ENCODE peak calls at places on chromosomes 16 and 17, in eight cellular contexts. J is tibial artery; S is CD8-positive, alpha-beta memory T cell; B is heart right ventricle; P is psoas muscle; O is uterus; E is heart left ventricle; C is GM23338. D is an unnamed sample.

GRCh38 chr16:51152691-51153261 is 1.7 kb upstream of the SALL1 start:
- DNase-seq in J (no peak), S (no peak), B (no peak), P (no peak), O (peak; percentile 47), E (no peak), C (peak; percentile 71), D (no peak)

GRCh38 chr17:28550858-28551257 is 1.6 kb downstream of the UNC119 start:
- DNase-seq in J (no peak), S (no peak), B (no peak), P (no peak), O (no peak), E (no peak), C (no peak), D (no peak)

GRCh38 chr17:38558751-38559024 is 47.1 kb downstream of the SRCIN1 start:
- DNase-seq in J (no peak), S (no peak), B (no peak), P (no peak), O (peak; percentile 27), E (no peak), C (peak; percentile 42), D (no peak)

GRCh38 chr16:4846503-4846900 is 586 bp downstream of the GLYR1 start:
- DNase-seq in J (peak; percentile 51), S (no peak), B (peak; percentile 44), P (peak; percentile 48), O (no peak), E (peak; percentile 53), C (peak; percentile 53), D (peak; percentile 61)

GRCh38 chr17:74514632-74515035 is 16.6 kb downstream of the CD300LB start:
- DNase-seq in J (peak; percentile 28), S (peak; percentile 68), B (no peak), P (no peak), O (no peak), E (no peak), C (no peak), D (no peak)

GRCh38 chr17:7408341-7408740 is 696 bp downstream of the NLGN2 start:
- DNase-seq in J (no peak), S (peak; percentile 68), B (no peak), P (no peak), O (no peak), E (no peak), C (peak; percentile 62), D (no peak)

GRCh38 chr17:32722733-32723132 is 154.2 kb downstream of the MYO1D start:
- DNase-seq in J (no peak), S (no peak), B (no peak), P (no peak), O (no peak), E (no peak), C (no peak), D (no peak)

GRCh38 chr17:71649986-71650385 is 470.8 kb upstream of the SOX9 start:
- DNase-seq in J (no peak), S (no peak), B (no peak), P (no peak), O (no peak), E (no peak), C (no peak), D (no peak)

GRCh38 chr16:10494343-10495030 is 85.9 kb downstream of the EMP2 start:
- DNase-seq in J (no peak), S (no peak), B (no peak), P (no peak), O (no peak), E (no peak), C (no peak), D (no peak)

GRCh38 chr16:56781565-56781964 is 51.6 kb downstream of the NUP93 start:
- DNase-seq in J (no peak), S (no peak), B (no peak), P (no peak), O (no peak), E (no peak), C (peak; percentile 55), D (no peak)

GRCh38 chr16:3662601-3663000 is 8.1 kb downstream of the DNASE1 start:
- DNase-seq in J (no peak), S (no peak), B (no peak), P (no peak), O (no peak), E (no peak), C (no peak), D (no peak)

GRCh38 chr17:41340496-41340895 is 10.1 kb downstream of the KRT33A start:
- DNase-seq in J (no peak), S (no peak), B (no peak), P (no peak), O (no peak), E (no peak), C (peak; percentile 17), D (no peak)

GRCh38 chr17:41338961-41339485 is 11.6 kb downstream of the KRT33A start:
- DNase-seq in J (no peak), S (peak; percentile 76), B (no peak), P (no peak), O (no peak), E (no peak), C (no peak), D (no peak)

GRCh38 chr17:41343031-41343430 is 7.6 kb downstream of the KRT33A start:
- DNase-seq in J (no peak), S (no peak), B (no peak), P (no peak), O (no peak), E (no peak), C (no peak), D (no peak)

GRCh38 chr17:41339571-41340169 is 11.0 kb downstream of the KRT33A start:
- DNase-seq in J (no peak), S (no peak), B (no peak), P (no peak), O (no peak), E (no peak), C (no peak), D (no peak)

DNA sequence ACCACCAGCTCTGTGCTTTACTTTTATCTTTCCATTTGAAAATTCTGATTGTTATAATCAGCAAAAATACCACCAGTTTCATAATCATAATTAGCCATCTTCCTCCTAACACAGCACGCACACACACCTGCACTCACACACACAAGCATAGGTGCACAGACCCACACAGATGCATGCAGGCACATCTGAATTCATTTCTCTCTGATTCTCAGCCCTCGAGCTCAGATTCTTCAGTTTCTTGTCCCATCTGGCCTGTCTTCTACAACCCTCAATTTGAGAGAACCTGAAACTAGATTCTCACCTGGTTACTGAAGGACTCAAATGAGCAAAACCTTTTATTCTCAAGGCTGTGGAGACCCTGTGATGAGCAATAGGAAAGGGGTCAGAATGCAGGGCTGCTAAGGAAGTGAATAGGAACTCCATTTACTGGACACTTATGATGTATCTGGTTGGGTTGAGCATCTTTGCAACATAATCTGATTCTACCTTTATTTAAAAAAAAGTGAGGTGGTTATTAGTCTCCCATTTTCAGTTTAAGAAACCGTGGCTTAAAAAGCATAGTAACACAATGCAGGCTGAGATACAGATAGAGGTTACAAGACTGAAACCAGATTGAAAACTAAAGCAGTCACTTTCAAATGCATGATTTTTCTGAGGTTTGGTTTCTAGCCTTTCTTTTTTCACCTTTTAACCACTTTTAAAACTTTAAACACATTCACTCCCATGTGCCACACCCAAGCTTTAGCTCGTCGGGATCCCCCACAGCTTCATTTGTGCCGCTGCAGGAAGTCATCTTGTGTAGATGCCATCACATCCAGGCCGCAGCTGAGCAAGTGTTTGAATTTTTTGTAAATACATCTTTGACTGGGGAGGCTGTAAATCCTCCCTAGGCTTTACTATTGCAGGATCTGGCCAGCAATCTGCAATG is 9.4 kb downstream of the KRT33A start:
- DNase-seq in J (no peak), S (peak; percentile 87), B (no peak), P (no peak), O (no peak), E (no peak), C (no peak), D (no peak)
- H3K4me1 ChIP-seq in J (no peaks in the 10 kb centered on the region), S (peaks cover 63% of the 10 kb centered on the region), B (no peaks in the 10 kb centered on the region), P (no peaks in the 10 kb centered on the region), O (no peaks in the 10 kb centered on the region), E (no peaks in the 10 kb centered on the region), C (no peaks in the 10 kb centered on the region), D (peaks cover 3% of the 10 kb centered on the region)

DNA sequence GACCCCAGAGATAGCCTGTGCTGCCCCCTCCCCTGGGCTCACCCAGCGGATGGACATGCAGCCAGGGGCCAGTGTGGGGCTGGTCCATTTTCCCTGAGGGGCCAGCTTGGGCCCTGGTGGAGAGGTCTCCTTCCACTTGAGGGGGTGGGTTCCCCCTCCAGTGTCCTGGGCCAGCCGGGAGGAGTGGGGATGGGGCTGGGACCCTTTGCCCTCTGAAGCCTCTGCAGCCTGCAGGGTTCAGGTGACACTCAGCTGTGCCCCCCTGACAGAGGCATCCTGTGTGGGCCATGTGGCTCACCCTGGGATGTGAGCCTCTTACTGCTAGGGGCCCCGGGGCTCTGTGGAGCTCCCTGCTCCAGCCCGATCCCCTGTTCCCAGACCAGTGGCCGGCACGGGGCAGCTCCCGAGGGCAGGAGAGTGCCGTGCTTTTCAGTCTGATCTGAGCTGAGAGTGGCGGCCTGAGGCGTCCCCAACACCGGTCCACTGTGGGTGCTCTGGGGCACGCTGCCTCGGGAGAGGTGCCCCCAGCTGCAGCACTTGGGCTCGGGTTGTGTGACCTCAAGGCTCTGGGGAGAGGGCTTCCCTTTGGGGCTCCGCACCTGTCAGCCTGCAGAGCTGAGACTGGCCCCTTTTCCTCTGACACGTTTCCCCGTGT is 427 bp upstream of the GNG13 start:
- DNase-seq in J (no peak), S (no peak), B (no peak), P (no peak), O (no peak), E (no peak), C (no peak), D (no peak)
- H3K4me1 ChIP-seq in J (no peaks in the 10 kb centered on the region), S (no peaks in the 10 kb centered on the region), B (no peaks in the 10 kb centered on the region), P (no peaks in the 10 kb centered on the region), O (no peaks in the 10 kb centered on the region), E (peaks cover 2% of the 10 kb centered on the region), C (peaks cover 3% of the 10 kb centered on the region), D (no peaks in the 10 kb centered on the region)

DNA sequence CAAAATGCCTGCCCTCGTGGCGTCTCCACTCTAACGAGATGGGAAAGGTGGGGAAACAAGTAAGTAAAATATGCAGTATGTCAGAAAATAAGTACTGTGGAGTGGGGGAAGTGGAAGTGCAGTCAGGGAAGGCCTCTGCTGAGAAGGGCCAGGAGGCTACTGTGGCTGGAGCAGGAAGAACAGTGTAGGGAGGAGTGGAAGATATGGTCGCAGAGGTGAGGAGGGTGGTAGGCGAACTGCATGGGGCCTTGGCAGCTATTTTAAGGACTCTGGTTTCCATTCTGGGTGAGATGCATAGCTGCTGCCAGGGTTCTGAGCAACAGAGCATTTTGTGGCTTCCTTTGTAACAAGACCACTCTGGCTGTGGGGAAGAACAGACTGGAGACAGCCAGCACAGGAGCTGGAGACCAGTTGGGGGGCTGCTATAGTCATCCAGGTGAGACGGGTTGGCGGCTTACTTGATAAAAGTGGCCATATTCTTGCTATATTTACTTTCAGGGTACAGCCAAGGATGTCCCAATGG is 42.7 kb downstream of the CYTH1 start:
- DNase-seq in J (no peak), S (no peak), B (no peak), P (no peak), O (no peak), E (no peak), C (no peak), D (no peak)
- H3K4me1 ChIP-seq in J (no peaks in the 10 kb centered on the region), S (peaks cover 95% of the 10 kb centered on the region), B (peaks cover 12% of the 10 kb centered on the region), P (peaks cover 82% of the 10 kb centered on the region), O (no peaks in the 10 kb centered on the region), E (peaks cover 61% of the 10 kb centered on the region), C (peaks cover 7% of the 10 kb centered on the region), D (peaks cover 19% of the 10 kb centered on the region)

DNA sequence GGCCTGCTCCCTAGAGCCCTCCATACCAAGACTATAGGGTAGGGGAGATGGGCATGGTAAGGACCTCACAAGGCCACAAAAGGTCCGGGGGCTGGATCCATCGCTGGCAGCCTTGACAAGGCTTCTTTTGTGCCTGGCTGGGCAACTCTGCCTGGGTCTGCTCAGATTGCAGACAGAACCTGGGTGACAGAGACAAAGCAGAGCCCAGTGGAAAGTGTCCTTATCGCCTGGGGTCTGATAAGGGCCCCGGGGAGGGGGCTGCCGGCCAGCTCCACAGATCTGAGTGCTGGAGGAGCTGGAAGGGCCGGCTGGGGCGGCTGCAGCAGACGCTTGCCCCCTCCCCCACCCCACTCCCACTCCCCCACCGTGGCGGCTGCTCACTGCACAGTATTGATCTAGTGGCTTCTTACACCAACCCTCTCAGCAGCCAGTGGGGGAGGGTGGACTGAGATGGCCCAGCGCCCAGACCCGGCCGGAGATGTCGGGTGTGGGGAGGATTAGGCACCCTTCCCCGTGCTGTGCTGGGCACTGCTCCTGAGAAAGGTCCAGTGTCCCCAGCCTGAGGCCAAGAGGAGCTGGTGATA is 7.2 kb downstream of the MMP15 start:
- DNase-seq in J (no peak), S (no peak), B (peak; percentile 77), P (no peak), O (no peak), E (peak; percentile 78), C (no peak), D (peak; percentile 60)
- H3K4me1 ChIP-seq in J (no peaks in the 10 kb centered on the region), S (no peaks in the 10 kb centered on the region), B (peaks cover 38% of the 10 kb centered on the region), P (peaks cover 44% of the 10 kb centered on the region), O (no peaks in the 10 kb centered on the region), E (peaks cover 96% of the 10 kb centered on the region), C (peaks cover 24% of the 10 kb centered on the region), D (peaks cover 19% of the 10 kb centered on the region)

D was measured in lung.